ENCODE peak calls at places on chromosome 13, in four cellular contexts. One of them, this sample, is unnamed.

GRCh38 chr13:36088001-36088400 is 43.2 kb downstream of the DCLK1 start:
- DNase-seq in HL-60: no peak
- DNase-seq in GM12878: no peak
- DNase-seq in K562: no peak
- DNase-seq in this sample: no peak

GRCh38 chr13:63586467-63586866 is 2170.8 kb upstream of the PCDH20 start:
- DNase-seq in GM12878: no peak
- DNase-seq in K562: no peak
- DNase-seq in HL-60: no peak
- DNase-seq in this sample: no peak

GRCh38 chr13:79462895-79463294 is 18.1 kb upstream of the NDFIP2 start:
- DNase-seq in K562: no peak
- DNase-seq in GM12878: no peak
- DNase-seq in HL-60: no peak
- DNase-seq in this sample: no peak

GRCh38 chr13:100399455-100399854 is 189.1 kb downstream of the GGACT start:
- DNase-seq in K562: no peak
- DNase-seq in HL-60: no peak
- DNase-seq in GM12878: no peak
- DNase-seq in this sample: no peak

GRCh38 chr13:94917814-94918213 is 205.5 kb upstream of the SOX21 start:
- DNase-seq in K562: no peak
- DNase-seq in GM12878: no peak
- DNase-seq in HL-60: no peak
- DNase-seq in this sample: no peak

GRCh38 chr13:96020941-96021340 is 32.3 kb downstream of the UGGT2 start:
- DNase-seq in GM12878: no peak
- DNase-seq in HL-60: no peak
- DNase-seq in K562: no peak
- DNase-seq in this sample: no peak

GRCh38 chr13:98853791-98854191 is 101.3 kb upstream of the SLC15A1 start:
- DNase-seq in K562: no peak
- DNase-seq in GM12878: peak; percentile 80
- DNase-seq in HL-60: no peak
- DNase-seq in this sample: peak; percentile 32

GRCh38 chr13:35475131-35475959 is 1.1 kb downstream of the MAB21L1 start:
- DNase-seq in HL-60: no peak
- DNase-seq in GM12878: no peak
- DNase-seq in K562: no peak
- DNase-seq in this sample: no peak

DNA sequence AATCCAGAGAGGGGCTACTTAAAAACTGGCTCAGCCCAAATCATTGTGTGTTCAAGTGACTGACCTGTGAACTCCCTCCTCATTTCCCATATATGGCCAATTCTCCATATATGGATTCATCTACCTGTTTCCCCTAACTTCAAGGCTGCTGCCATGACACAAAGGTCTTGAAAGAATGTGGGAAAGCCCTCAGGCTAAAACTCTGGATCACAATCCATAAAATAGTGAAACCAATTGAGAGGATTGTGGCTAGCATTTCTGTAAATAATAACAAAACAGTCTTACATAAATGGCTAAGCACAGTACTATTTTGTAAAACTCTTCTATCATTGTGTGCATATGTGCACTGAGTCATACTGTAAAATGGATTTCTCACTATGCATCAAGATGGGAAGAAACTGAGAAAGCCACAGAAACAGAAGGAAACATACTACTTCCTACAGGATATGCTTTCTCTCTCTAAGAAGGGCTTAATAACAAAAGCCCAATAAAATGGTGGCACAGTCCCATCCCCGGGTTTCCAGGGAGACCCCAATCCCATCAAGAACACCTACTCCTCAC is 80.5 kb downstream of the FOXO1 start:
- DNase-seq in GM12878: no peak
- DNase-seq in K562: no peak
- DNase-seq in HL-60: no peak
- DNase-seq in this sample: no peak
- TF ChIP-seq SPI1 in GM12878: no peak
- TF ChIP-seq SPI1 in K562: no peak
- TF ChIP-seq SPI1 in HL-60: no peak
- TF ChIP-seq SPI1 in this sample: no peak

DNA sequence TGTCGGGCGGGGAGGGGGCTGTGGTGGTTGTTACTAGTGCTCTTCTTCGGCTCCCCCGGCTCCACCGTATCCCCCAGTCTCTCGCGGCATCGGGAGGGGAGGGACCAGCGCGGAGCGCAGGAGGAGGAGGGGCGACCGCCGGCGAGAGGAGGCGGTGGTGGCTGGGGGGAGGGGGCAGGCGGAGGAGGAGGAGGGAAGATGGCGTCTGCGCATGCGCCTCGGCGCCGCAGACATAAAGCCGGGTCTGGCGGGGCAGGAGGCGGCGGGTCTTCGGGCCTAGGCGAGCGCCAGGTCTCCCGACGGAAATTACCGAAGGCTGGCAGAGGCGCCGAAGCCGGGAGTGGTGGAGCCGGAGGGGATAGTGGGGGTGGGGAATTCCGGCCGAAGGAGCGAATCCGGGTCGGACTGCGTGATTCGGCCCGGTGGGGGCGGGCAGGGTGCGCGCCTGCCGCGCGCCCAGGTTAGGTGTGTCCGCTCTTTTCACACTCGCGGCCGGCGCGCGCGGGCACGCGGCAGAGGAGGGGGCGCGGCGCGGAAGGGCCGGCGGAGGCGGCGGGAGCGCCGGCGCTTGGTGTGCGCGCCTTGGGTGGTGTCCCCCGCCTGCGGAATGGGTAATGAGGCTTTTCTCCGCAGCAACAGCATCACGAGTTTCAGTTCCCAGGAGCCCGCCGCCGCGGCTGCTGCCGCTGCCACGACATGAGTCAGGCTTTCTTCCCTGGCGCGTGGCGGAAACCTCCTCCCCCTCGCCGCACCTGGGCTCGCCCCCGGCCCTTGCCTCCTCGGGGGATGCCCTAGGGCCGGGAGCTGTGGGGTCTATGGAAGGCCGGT is 1.3 kb upstream of the TSC22D1 start:
- DNase-seq in GM12878: peak; percentile 45
- DNase-seq in K562: peak; percentile 86
- DNase-seq in HL-60: peak; percentile 68
- DNase-seq in this sample: peak; percentile 85
- TF ChIP-seq POLR2AphosphoS5 in GM12878: peak; percentile 36
- TF ChIP-seq POLR2AphosphoS5 in K562: no peak
- TF ChIP-seq POLR2AphosphoS5 in HL-60: no peak
- TF ChIP-seq POLR2AphosphoS5 in this sample: no peak

DNA sequence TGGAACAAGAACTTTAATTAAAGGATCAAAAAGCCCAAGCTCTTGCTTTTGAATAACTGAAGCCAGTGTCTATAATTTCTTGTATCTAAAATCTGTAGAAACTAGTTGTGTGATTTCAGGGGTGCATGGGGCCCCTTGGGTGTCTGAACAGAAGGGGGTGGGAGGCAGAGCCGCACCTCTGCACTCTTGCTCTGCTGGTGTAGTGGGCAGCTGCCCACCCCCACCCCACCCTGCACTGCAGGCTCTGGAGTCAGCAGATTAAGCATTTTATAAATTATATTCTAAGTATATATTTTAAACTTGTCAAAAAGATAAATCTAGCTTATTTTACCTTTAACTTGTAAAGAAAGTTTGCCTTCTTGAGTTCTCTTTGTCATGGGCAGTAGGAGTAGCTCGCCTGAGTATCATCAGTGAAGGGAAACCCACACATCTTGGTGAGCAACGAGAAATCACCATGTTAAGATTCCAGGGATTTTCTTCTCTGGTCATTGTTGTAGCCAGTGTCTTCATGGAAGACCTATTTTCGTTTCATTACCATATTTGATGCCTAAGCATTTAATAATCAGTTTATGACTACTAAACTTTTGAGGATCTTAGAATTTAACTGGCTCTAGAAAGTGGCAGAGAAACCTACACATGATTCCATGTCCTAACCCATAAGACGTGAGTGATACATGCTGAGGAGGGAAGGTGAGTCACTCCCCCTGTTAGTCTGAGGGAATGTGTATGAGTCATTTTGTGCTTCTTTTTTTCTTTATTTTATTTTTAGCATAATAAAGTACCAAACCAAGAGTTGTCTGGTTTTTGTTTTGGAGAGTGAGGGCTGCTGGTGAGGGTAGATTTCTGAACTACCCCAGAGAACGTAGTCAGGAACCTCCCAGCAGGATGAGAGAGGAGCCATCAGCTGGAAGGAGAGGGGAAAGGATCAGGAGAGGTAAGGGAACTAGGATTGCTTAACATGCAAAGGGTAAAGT is 7.7 kb downstream of the UBE2L5 start:
- DNase-seq in K562: peak; percentile 20
- DNase-seq in GM12878: peak; percentile 59
- DNase-seq in HL-60: no peak
- DNase-seq in this sample: no peak
- TF ChIP-seq SPI1 in K562: no peak
- TF ChIP-seq SPI1 in GM12878: no peak
- TF ChIP-seq SPI1 in HL-60: no peak
- TF ChIP-seq SPI1 in this sample: no peak

GRCh38 chr13:50127017-50127725 is 111.9 kb downstream of the KCNRG start:
- DNase-seq in HL-60: no peak
- DNase-seq in GM12878: no peak
- DNase-seq in K562: no peak
- DNase-seq in this sample: no peak
- TF ChIP-seq POLR2AphosphoS5 in HL-60: no peak
- TF ChIP-seq POLR2AphosphoS5 in GM12878: no peak
- TF ChIP-seq POLR2AphosphoS5 in K562: no peak
- TF ChIP-seq POLR2AphosphoS5 in this sample: no peak